ENCODE peak calls at places on chromosome 20, in five cellular contexts. N is type B pancreatic cell, A is NCI-H526 treated with DMSO at 0.1 percent for 48 hours, Z is left ventricle myocardium inferior, D is SK-MEL-5. Y is an unnamed sample.

GRCh38 chr20:48921883-48922867 is 664 bp downstream of the ARFGEF2 start:
- DNase-seq in A (peak), Z (peak), N (no peak), D (peak), Y (no peak)

GRCh38 chr20:63656451-63656850 is 1.7 kb upstream of the RTEL1 start:
- DNase-seq in Z (no peak), A (no peak), N (no peak), D (no peak), Y (no peak)

GRCh38 chr20:517221-517620 is 26.4 kb downstream of the CSNK2A1 start:
- DNase-seq in A (no peak), Z (no peak), N (no peak), D (no peak), Y (no peak)

GRCh38 chr20:13442990-13443389 is 195.7 kb downstream of the TASP1 start:
- DNase-seq in A (no peak), N (no peak), Z (no peak), D (no peak), Y (no peak)

GRCh38 chr20:61886721-61887658 is 178.7 kb downstream of the TAF4 start:
- DNase-seq in D (peak), N (no peak), Z (no peak), A (peak), Y (peak)

GRCh38 chr20:20211274-20211987 is 156.5 kb upstream of the INSM1 start:
- DNase-seq in N (no peak), A (peak), D (no peak), Z (no peak), Y (no peak)

GRCh38 chr20:10578607-10579006 is 95.2 kb downstream of the JAG1 start:
- DNase-seq in N (no peak), D (no peak), A (no peak), Z (no peak), Y (no peak)

GRCh38 chr20:20856306-20856705 is 143.9 kb upstream of the RALGAPA2 start:
- DNase-seq in N (no peak), A (no peak), Z (no peak), D (no peak), Y (no peak)

GRCh38 chr20:39117486-39117885 is 155.3 kb downstream of the DHX35 start:
- DNase-seq in A (no peak), N (no peak), Z (no peak), D (peak), Y (no peak)

GRCh38 chr20:53943522-53944291 is 126.7 kb downstream of the BCAS1 start:
- DNase-seq in Z (no peak), D (peak), N (no peak), A (peak), Y (peak)

GRCh38 chr20:14915356-14915755 is 577.9 kb upstream of the FLRT3 start:
- DNase-seq in A (no peak), Z (no peak), N (no peak), D (no peak), Y (no peak)

GRCh38 chr20:16423311-16424212 is 149.7 kb downstream of the KIF16B start:
- DNase-seq in A (no peak), N (no peak), Z (no peak), D (no peak), Y (no peak)

GRCh38 chr20:56418385-56418861 is 6.4 kb downstream of the CASS4 start:
- DNase-seq in D (no peak), A (no peak), N (no peak), Z (no peak), Y (no peak)

GRCh38 chr20:41499961-41500725 is 118.0 kb downstream of the CHD6 start:
- DNase-seq in D (no peak), A (no peak), N (no peak), Z (no peak), Y (no peak)

GRCh38 chr20:12207875-12208274 is 290.2 kb downstream of the BTBD3 start:
- DNase-seq in D (peak), N (no peak), A (no peak), Z (no peak), Y (no peak)

GRCh38 chr20:63847374-63848002 is 13.8 kb upstream of the ABHD16B start:
- DNase-seq in D (no peak), A (no peak), Z (no peak), N (no peak), Y (no peak)

GRCh38 chr20:33630507-33630906 is 31.6 kb upstream of the C20orf144 start:
- DNase-seq in N (no peak), A (no peak), Z (no peak), D (no peak), Y (no peak)

GRCh38 chr20:64040231-64041039 is 4.5 kb downstream of the C20orf204 start:
- DNase-seq in D (no peak), Z (no peak), N (no peak), A (no peak), Y (no peak)

Y was measured in GM13976.